ENCODE peak calls at places on chromosomes 13 and 19, in eight cellular contexts. J, I, D, A, H, P, V and Q are unnamed samples.

GRCh38 chr13:44191504-44192171 is 182.0 kb upstream of the SERP2 start:
- DNase-seq in J (no peak), I (peak), D (no peak), A (peak), H (no peak), P (peak), V (no peak), Q (no peak)

GRCh38 chr19:51740356-51740755 is 11.3 kb downstream of the FPR1 start:
- DNase-seq in J (no peak), I (no peak), D (no peak), A (no peak), H (no peak), P (no peak), V (no peak), Q (no peak)

GRCh38 chr13:80262051-80262695 is 78.8 kb downstream of the SPRY2 start:
- DNase-seq in J (no peak), I (no peak), D (no peak), A (no peak), H (no peak), P (no peak), V (no peak), Q (no peak)

GRCh38 chr19:35397064-35397463 is 26.2 kb downstream of the GPR42 start:
- DNase-seq in J (no peak), I (no peak), D (no peak), A (no peak), H (no peak), P (no peak), V (no peak), Q (no peak)

GRCh38 chr19:19026299-19026971 is 6.9 kb downstream of the SUGP2 start:
- DNase-seq in J (no peak), I (no peak), D (no peak), A (peak), H (no peak), P (peak), V (no peak), Q (no peak)

GRCh38 chr13:32079586-32079985 is 48.0 kb downstream of the FRY start:
- DNase-seq in J (no peak), I (peak), D (no peak), A (no peak), H (no peak), P (no peak), V (no peak), Q (no peak)

GRCh38 chr19:40238775-40239174 is 12.3 kb upstream of the CCNP start:
- DNase-seq in J (no peak), I (no peak), D (no peak), A (no peak), H (no peak), P (no peak), V (no peak), Q (no peak)

GRCh38 chr13:77919351-77920294 is 992 bp upstream of the EDNRB start:
- DNase-seq in J (no peak), I (no peak), D (no peak), A (peak), H (no peak), P (no peak), V (no peak), Q (no peak)

GRCh38 chr13:79547821-79548220 is 66.9 kb downstream of the NDFIP2 start:
- DNase-seq in J (no peak), I (no peak), D (no peak), A (no peak), H (no peak), P (no peak), V (no peak), Q (no peak)

GRCh38 chr13:72463561-72463960 is 263.9 kb downstream of the MZT1 start:
- DNase-seq in J (no peak), I (no peak), D (no peak), A (no peak), H (peak), P (no peak), V (no peak), Q (no peak)

GRCh38 chr13:27016871-27017270 is 154.7 kb downstream of the USP12 start:
- DNase-seq in J (no peak), I (peak), D (no peak), A (peak), H (no peak), P (no peak), V (no peak), Q (no peak)

GRCh38 chr13:31334994-31335549 is 135.3 kb downstream of the B3GLCT start:
- DNase-seq in J (no peak), I (peak), D (no peak), A (peak), H (no peak), P (peak), V (no peak), Q (no peak)

GRCh38 chr13:110610955-110611595 is 4.3 kb upstream of the NAXD start:
- DNase-seq in J (peak), I (peak), D (no peak), A (no peak), H (no peak), P (no peak), V (no peak), Q (peak)

GRCh38 chr19:17306285-17306714 is 628 bp downstream of the MRPL34 start:
- DNase-seq in J (no peak), I (peak), D (no peak), A (no peak), H (no peak), P (no peak), V (no peak), Q (no peak)

GRCh38 chr13:72696590-72696989 is 30.8 kb downstream of the MZT1 start:
- DNase-seq in J (no peak), I (peak), D (no peak), A (no peak), H (no peak), P (peak), V (no peak), Q (no peak)

GRCh38 chr19:9835507-9835949 is 410 bp downstream of the PIN1 start:
- DNase-seq in J (no peak), I (no peak), D (no peak), A (peak), H (no peak), P (no peak), V (no peak), Q (no peak)

GRCh38 chr19:13129384-13129783 is 11.3 kb downstream of the NACC1 start:
- DNase-seq in J (no peak), I (no peak), D (no peak), A (no peak), H (no peak), P (no peak), V (no peak), Q (no peak)

GRCh38 chr19:5621311-5621944 is 1.1 kb downstream of the SAFB2 start:
- DNase-seq in J (no peak), I (peak), D (no peak), A (peak), H (no peak), P (no peak), V (no peak), Q (no peak)

GRCh38 chr19:1259873-1260748 is 9.0 kb upstream of the CIRBP start:
- DNase-seq in J (no peak), I (peak), D (no peak), A (peak), H (no peak), P (peak), V (peak), Q (no peak)

GRCh38 chr19:4624733-4625362 is 14.5 kb upstream of the TNFAIP8L1 start:
- DNase-seq in J (no peak), I (no peak), D (no peak), A (no peak), H (no peak), P (peak), V (no peak), Q (no peak)

GRCh38 chr13:41017153-41017552 is 2.0 kb downstream of the ELF1 start:
- DNase-seq in J (no peak), I (peak), D (no peak), A (no peak), H (no peak), P (peak), V (peak), Q (no peak)

GRCh38 chr13:40668335-40668734 is 1.9 kb upstream of the FOXO1 start:
- DNase-seq in J (no peak), I (no peak), D (peak), A (peak), H (no peak), P (peak), V (peak), Q (no peak)

GRCh38 chr19:37930416-37930815 is 23.4 kb downstream of the SIPA1L3 start:
- DNase-seq in J (no peak), I (peak), D (no peak), A (no peak), H (no peak), P (no peak), V (no peak), Q (no peak)

GRCh38 chr13:108214511-108215383 is 589 bp downstream of the LIG4 start:
- DNase-seq in J (no peak), I (no peak), D (no peak), A (peak), H (no peak), P (no peak), V (no peak), Q (no peak)

GRCh38 chr13:80196756-80197155 is 144.2 kb downstream of the SPRY2 start:
- DNase-seq in J (no peak), I (no peak), D (no peak), A (no peak), H (no peak), P (no peak), V (no peak), Q (no peak)

GRCh38 chr19:45472557-45473365 is 5.0 kb downstream of the FOSB start:
- DNase-seq in J (no peak), I (no peak), D (no peak), A (no peak), H (no peak), P (no peak), V (no peak), Q (no peak)

GRCh38 chr13:49021953-49022352 is 46.2 kb downstream of the FNDC3A start:
- DNase-seq in J (no peak), I (no peak), D (no peak), A (no peak), H (peak), P (no peak), V (no peak), Q (no peak)

GRCh38 chr19:42850981-42851717 is 28.4 kb downstream of the PSG1 start:
- DNase-seq in J (no peak), I (no peak), D (no peak), A (no peak), H (peak), P (peak), V (no peak), Q (no peak)

GRCh38 chr13:73268306-73268705 is 209.5 kb downstream of the KLF5 start:
- DNase-seq in J (no peak), I (peak), D (no peak), A (peak), H (no peak), P (no peak), V (no peak), Q (no peak)

GRCh38 chr13:106570354-106570822 is 2.5 kb upstream of the ARGLU1 start:
- DNase-seq in J (no peak), I (peak), D (peak), A (peak), H (no peak), P (peak), V (peak), Q (peak)

GRCh38 chr13:43261018-43261417 is 237.6 kb downstream of the DNAJC15 start:
- DNase-seq in J (no peak), I (no peak), D (no peak), A (no peak), H (peak), P (peak), V (no peak), Q (no peak)

GRCh38 chr19:14733574-14733973 is 43.7 kb downstream of the ZNF333 start:
- DNase-seq in J (no peak), I (no peak), D (no peak), A (no peak), H (no peak), P (no peak), V (no peak), Q (no peak)

GRCh38 chr19:46069841-46070341 is 29.1 kb upstream of the IGFL4 start:
- DNase-seq in J (no peak), I (peak), D (no peak), A (no peak), H (no peak), P (peak), V (no peak), Q (no peak)

GRCh38 chr13:100438059-100438788 is 150.4 kb downstream of the GGACT start:
- DNase-seq in J (no peak), I (no peak), D (no peak), A (no peak), H (no peak), P (no peak), V (no peak), Q (no peak)

GRCh38 chr19:2083174-2083854 is 12.8 kb downstream of the MOB3A start:
- DNase-seq in J (no peak), I (no peak), D (peak), A (no peak), H (no peak), P (no peak), V (peak), Q (no peak)

GRCh38 chr13:54383604-54384003 is 1355.0 kb downstream of the OLFM4 start:
- DNase-seq in J (no peak), I (no peak), D (no peak), A (no peak), H (no peak), P (no peak), V (no peak), Q (no peak)